ENCODE peak calls at places on chromosomes 3 and 15, in seven cellular contexts. N, S, W, K, J, P and L are unnamed samples. For H3K27me3, the result is how much of the 10 kb centered on the place peaks cover.

GRCh38 chr15:91100561-91101355 is 701 bp downstream of the SV2B start:
- DNase-seq in N (no peak), K (no peak), P (no peak), J (no peak), S (no peak), W (no peak), L (no peak)

GRCh38 chr3:99084825-99085224 is 183.3 kb upstream of the DCBLD2 start:
- DNase-seq in S (no peak), P (no peak), K (no peak), N (no peak), J (no peak), W (no peak), L (no peak)

GRCh38 chr3:194275231-194275671 is 75.9 kb downstream of the CPN2 start:
- DNase-seq in W (no peak), J (no peak), S (peak), K (no peak), P (no peak), N (no peak), L (peak)

GRCh38 chr3:46208167-46208704 is at the start of gene CCR1:
- DNase-seq in J (peak), S (peak), K (no peak), N (peak), W (peak), P (no peak), L (peak)

GRCh38 chr15:25715536-25716413 is 147.4 kb downstream of the ATP10A start:
- DNase-seq in S (no peak), J (no peak), P (no peak), W (peak), K (no peak), N (peak), L (no peak)

GRCh38 chr3:138187296-138188012 is at the start of gene ARMC8:
- DNase-seq in K (peak), W (peak), S (no peak), J (peak), N (peak), P (peak), L (peak)

GRCh38 chr3:66938338-66938963 is 59.7 kb upstream of the KBTBD8 start:
- DNase-seq in W (no peak), N (peak), J (peak), P (no peak), K (no peak), S (peak), L (peak)

GRCh38 chr3:45164056-45164455 is 17.9 kb upstream of the CDCP1 start:
- DNase-seq in P (no peak), K (no peak), N (no peak), S (no peak), W (peak), J (no peak), L (no peak)

GRCh38 chr3:123194552-123194951 is 7.2 kb upstream of the SEC22A start:
- DNase-seq in J (peak), K (no peak), N (peak), P (peak), S (peak), W (no peak), L (no peak)

GRCh38 chr3:150268426-150269321 is 139.4 kb upstream of the TSC22D2 start:
- DNase-seq in W (no peak), K (no peak), S (no peak), J (peak), P (no peak), N (peak), L (no peak)

GRCh38 chr3:171736556-171736955 is 73.7 kb downstream of the PLD1 start:
- DNase-seq in N (no peak), W (no peak), K (no peak), J (no peak), P (no peak), S (no peak), L (no peak)

GRCh38 chr3:100982710-100983109 is 10.5 kb downstream of the ABI3BP start:
- DNase-seq in W (no peak), J (no peak), N (no peak), K (peak), S (no peak), P (no peak), L (no peak)

GRCh38 chr3:74045000-74045399 is 420.3 kb upstream of the PDZRN3 start:
- DNase-seq in W (no peak), N (no peak), P (no peak), J (no peak), K (no peak), S (no peak), L (no peak)

GRCh38 chr15:34126522-34126921 is 24.6 kb downstream of the PGBD4 start:
- DNase-seq in J (no peak), K (no peak), N (no peak), P (no peak), S (no peak), W (no peak), L (no peak)

GRCh38 chr3:56621686-56622085 is 61.4 kb downstream of the TASOR start:
- DNase-seq in K (no peak), P (no peak), S (no peak), N (no peak), J (no peak), W (no peak), L (no peak)

GRCh38 chr3:156668073-156668763 is 6.2 kb upstream of the TIPARP start:
- DNase-seq in W (no peak), P (peak), N (peak), J (peak), K (no peak), S (no peak), L (no peak)

GRCh38 chr3:38224357-38224756 is 41.3 kb upstream of the SLC22A13 start:
- DNase-seq in W (no peak), S (no peak), P (no peak), J (no peak), K (no peak), N (no peak), L (no peak)

GRCh38 chr15:76012021-76012551 is at the start of gene NRG4:
- DNase-seq in N (no peak), J (peak), W (no peak), S (no peak), P (peak), K (no peak), L (no peak)

GRCh38 chr3:72255736-72256559 is 471.0 kb upstream of the PROK2 start:
- DNase-seq in W (peak), P (peak), S (no peak), N (peak), K (no peak), J (peak), L (peak)

GRCh38 chr3:66441124-66441523 is 59.7 kb downstream of the LRIG1 start:
- DNase-seq in N (no peak), J (no peak), S (no peak), W (no peak), P (no peak), K (no peak), L (no peak)

GRCh38 chr15:77716632-77717343 is 84.1 kb upstream of the LINGO1 start:
- DNase-seq in W (no peak), P (no peak), S (no peak), N (no peak), J (no peak), K (no peak), L (no peak)

GRCh38 chr15:84108725-84109124 is 126.8 kb upstream of the GOLGA6L4 start:
- DNase-seq in W (no peak), S (no peak), J (no peak), N (no peak), P (no peak), K (no peak), L (no peak)

GRCh38 chr15:62647195-62647865 is 395.2 kb upstream of the TPM1 start:
- DNase-seq in W (no peak), P (peak), K (no peak), N (peak), J (peak), S (no peak), L (no peak)

GRCh38 chr3:186194451-186194811 is 85.5 kb upstream of the ETV5 start:
- DNase-seq in K (no peak), P (no peak), S (no peak), J (no peak), N (no peak), W (no peak), L (no peak)
- H3K27me3 ChIP-seq in K (under half), P (under half), S (under half), J (under half), N (under half), W (under half), L (under half)

GRCh38 chr3:196063049-196063448 is 18.8 kb downstream of the TFRC start:
- DNase-seq in S (no peak), P (no peak), N (no peak), K (no peak), J (no peak), W (no peak), L (no peak)
- TF ChIP-seq CTCF in S (no peak), P (no peak), N (no peak), K (no peak), J (no peak), W (no peak), L (no peak)

DNA sequence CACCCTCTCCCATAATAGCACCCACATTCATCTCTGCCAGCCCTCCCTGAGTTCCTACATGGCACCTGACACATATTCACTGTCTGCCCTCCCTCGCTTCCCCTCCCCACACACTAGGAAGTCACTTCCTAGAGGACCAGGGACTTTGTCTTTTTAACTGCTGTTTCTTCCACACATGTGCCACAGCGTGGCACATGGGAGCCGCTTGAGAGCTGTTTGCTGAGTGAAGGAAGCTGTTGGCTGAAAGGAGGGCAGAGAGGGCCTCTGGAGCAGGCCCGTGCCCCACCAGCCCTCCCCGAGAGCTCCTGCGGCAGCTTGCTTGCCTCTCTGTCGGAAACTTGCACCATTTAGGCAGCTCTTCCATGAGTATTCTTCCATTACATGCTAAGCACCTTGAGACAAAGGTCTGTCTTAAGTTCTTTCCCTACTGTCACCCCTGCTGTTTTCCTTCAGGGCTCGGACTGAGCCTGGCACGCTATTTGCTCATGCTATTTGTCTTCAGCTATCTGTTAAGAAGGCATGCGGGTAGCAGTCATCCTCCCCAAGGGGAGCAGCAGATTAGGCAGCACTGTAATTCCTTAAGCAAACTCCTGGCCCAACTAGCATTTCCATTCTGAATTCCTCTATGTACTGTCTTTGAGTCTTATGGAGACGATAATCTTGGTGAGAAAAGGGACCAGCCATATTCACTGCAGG is 72.2 kb downstream of the CACNA1D start:
- DNase-seq in J (no peak), K (no peak), N (no peak), W (no peak), S (no peak), P (no peak), L (no peak)
- H3K27ac ChIP-seq in J (no peak), K (no peak), N (no peak), W (no peak), S (no peak), P (no peak), L (no peak)

GRCh38 chr3:128504957-128505730 is 12.1 kb upstream of the GATA2 start:
- DNase-seq in N (no peak), J (no peak), P (no peak), K (no peak), S (peak), W (no peak), L (no peak)
- H3K27me3 ChIP-seq in N (under half), J (under half), P (half or more), K (under half), S (under half), W (under half), L (under half)

GRCh38 chr3:77086408-77086807 is 46.5 kb downstream of the ROBO2 start:
- DNase-seq in W (no peak), P (no peak), S (no peak), J (no peak), K (no peak), N (no peak), L (no peak)
- TF ChIP-seq CTCF in W (no peak), P (no peak), S (no peak), J (no peak), K (no peak), N (no peak), L (no peak)

DNA sequence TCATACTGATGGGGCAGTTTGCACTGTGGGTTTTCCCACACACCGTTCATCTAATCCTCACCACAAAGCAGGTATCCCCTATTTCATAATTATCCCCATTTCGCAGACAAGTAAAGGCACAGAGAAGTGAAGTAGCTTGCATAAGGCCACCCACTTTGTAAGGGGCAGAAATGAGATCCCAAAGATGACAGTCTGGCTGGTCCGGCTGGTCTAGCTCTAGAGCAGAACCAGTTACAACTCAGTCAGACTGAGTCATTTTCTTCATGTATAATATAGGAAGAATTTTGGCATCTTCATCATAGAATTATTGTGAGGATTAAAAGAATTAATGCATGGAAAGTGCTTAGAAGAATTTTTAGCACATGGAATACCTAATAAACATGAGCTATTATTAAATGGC is 10.6 kb downstream of the RBP1 start:
- DNase-seq in K (no peak), W (no peak), J (no peak), N (no peak), P (no peak), S (no peak), L (no peak)
- H3K27ac ChIP-seq in K (no peak), W (no peak), J (no peak), N (no peak), P (no peak), S (no peak), L (no peak)

GRCh38 chr3:142964150-142964498 is 650 bp upstream of the PAQR9 start:
- DNase-seq in W (no peak), N (no peak), K (no peak), J (no peak), S (peak), P (no peak), L (no peak)
- H3K27me3 ChIP-seq in W (under half), N (under half), K (under half), J (under half), S (under half), P (half or more), L (under half)

GRCh38 chr3:9225268-9225667 is 24.2 kb downstream of the SRGAP3 start:
- DNase-seq in N (no peak), P (no peak), K (no peak), J (no peak), S (no peak), W (no peak), L (no peak)

GRCh38 chr3:9223683-9224082 is 25.8 kb downstream of the SRGAP3 start:
- DNase-seq in N (no peak), J (no peak), P (no peak), K (no peak), S (no peak), W (no peak), L (no peak)

GRCh38 chr3:9226326-9226725 is 23.1 kb downstream of the SRGAP3 start:
- DNase-seq in J (no peak), P (no peak), N (no peak), S (no peak), W (no peak), K (no peak), L (no peak)

GRCh38 chr3:9222956-9223639 is 26.3 kb downstream of the SRGAP3 start:
- DNase-seq in W (no peak), S (no peak), N (no peak), P (no peak), J (no peak), K (no peak), L (no peak)

DNA sequence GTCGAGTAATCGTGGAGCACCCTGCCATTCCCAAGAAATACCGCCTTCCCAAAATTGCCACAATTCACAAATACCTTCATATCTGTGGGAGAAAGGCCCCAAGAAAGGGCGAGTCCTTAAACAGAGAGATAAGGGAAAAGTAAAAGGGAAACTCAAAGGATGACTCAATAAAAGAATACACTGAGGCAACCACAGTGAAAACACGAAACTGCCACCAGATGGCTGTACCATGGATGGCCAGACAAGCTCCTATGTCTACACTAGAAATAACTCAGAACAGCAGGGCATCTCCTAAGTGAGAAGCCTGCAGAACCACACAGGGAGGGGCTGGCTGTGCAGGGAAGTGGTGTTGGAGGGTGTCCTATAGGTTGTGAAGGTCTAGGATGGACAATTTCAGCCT is 25.0 kb downstream of the SRGAP3 start:
- DNase-seq in J (no peak), N (no peak), P (no peak), S (no peak), W (no peak), K (no peak), L (no peak)
- TF ChIP-seq CTCF in J (no peak), N (no peak), P (no peak), S (no peak), W (no peak), K (no peak), L (no peak)

GRCh38 chr3:58377750-58378149 is 45.1 kb downstream of the PXK start:
- DNase-seq in K (no peak), P (no peak), S (no peak), W (no peak), J (no peak), N (no peak), L (no peak)
- H3K27ac ChIP-seq in K (no peak), P (no peak), S (no peak), W (no peak), J (no peak), N (no peak), L (no peak)